ENCODE peak calls at places on chromosomes 13 and 19, in four cellular contexts. F is stimulated activated CD8-positive, alpha-beta memory T cell treated with anti-CD3 and anti-CD28 coated beads, Interleukin-4, amount 100 ng/mL, for 24 hours; N is stimulated activated CD4-positive, alpha-beta T cell treated with anti-CD3 and anti-CD28 coated beads, Interleukin-15, amount 100 ng/mL, for 24 hours; Q is NCI-H1436. V is an unnamed sample.
A peak's percentile ranks its signal among the peaks of the same experiment; 100 is the strongest.

GRCh38 chr13:51770681-51771417 is 33.1 kb downstream of the DHRS12 start:
- DNase-seq in F (no peak), N (no peak), Q (no peak), V (no peak)

GRCh38 chr13:107370036-107370785 is 802.3 kb upstream of the ARGLU1 start:
- DNase-seq in N (no peak), F (no peak), Q (no peak), V (no peak)

GRCh38 chr13:49248433-49249002 is 793 bp downstream of the CDADC1 start:
- DNase-seq in F (no peak), Q (no peak), N (no peak), V (no peak)

GRCh38 chr19:3275583-3276340 is 51.3 kb downstream of the CELF5 start:
- DNase-seq in Q (peak; percentile 96), N (peak; percentile 92), F (peak; percentile 77), V (peak; percentile 87)

GRCh38 chr19:45508931-45509691 is 1.8 kb downstream of the VASP start:
- DNase-seq in F (no peak), N (peak; percentile 61), Q (no peak), V (peak; percentile 79)

GRCh38 chr19:5154129-5154798 is 185.4 kb downstream of the KDM4B start:
- DNase-seq in F (peak; percentile 41), N (peak; percentile 64), Q (no peak), V (no peak)

GRCh38 chr19:14843587-14843986 is 5.1 kb downstream of the OR7A10 start:
- DNase-seq in N (no peak), F (no peak), Q (no peak), V (no peak)

GRCh38 chr13:109146912-109147624 is 517.7 kb downstream of the MYO16 start:
- DNase-seq in N (no peak), Q (no peak), F (no peak), V (no peak)

GRCh38 chr13:29131159-29131558 is 311.0 kb downstream of the MTUS2 start:
- DNase-seq in N (no peak), F (no peak), Q (no peak), V (no peak)

GRCh38 chr19:21568816-21569496 is 63.6 kb downstream of the ZNF429 start:
- DNase-seq in N (peak; percentile 91), F (peak; percentile 47), Q (peak; percentile 86), V (peak; percentile 90)

GRCh38 chr19:11787536-11787935 is 10.8 kb upstream of the ZNF491 start:
- DNase-seq in F (no peak), N (no peak), Q (no peak), V (no peak)

V was measured in left lung.